ENCODE peak calls at places on chromosomes 7 and 10, in seven cellular contexts. One of them, this sample, is unnamed.

GRCh38 chr7:25789701-25790240 is 362.2 kb upstream of the NFE2L3 start:
- DNase-seq in activated CD4-positive, alpha-beta T cell treated with anti-CD3 and anti-CD28 coated beads, Interleukin-2, amount 50 U/mL, for 48 hours: no peak
- DNase-seq in left cardiac atrium: no peak
- DNase-seq in ACHN: no peak
- DNase-seq in LoVo: no peak
- DNase-seq in T47D: no peak
- DNase-seq in NCI-H69: peak; percentile 58
- DNase-seq in this sample: no peak

GRCh38 chr7:116521046-116521664 is 3.7 kb upstream of the CAV1 start:
- DNase-seq in activated CD4-positive, alpha-beta T cell treated with anti-CD3 and anti-CD28 coated beads, Interleukin-2, amount 50 U/mL, for 48 hours: no peak
- DNase-seq in left cardiac atrium: no peak
- DNase-seq in ACHN: no peak
- DNase-seq in LoVo: no peak
- DNase-seq in T47D: no peak
- DNase-seq in NCI-H69: no peak
- DNase-seq in this sample: no peak

GRCh38 chr10:98399784-98400183 is 15.2 kb downstream of the PYROXD2 start:
- DNase-seq in activated CD4-positive, alpha-beta T cell treated with anti-CD3 and anti-CD28 coated beads, Interleukin-2, amount 50 U/mL, for 48 hours: no peak
- DNase-seq in left cardiac atrium: no peak
- DNase-seq in ACHN: no peak
- DNase-seq in LoVo: no peak
- DNase-seq in T47D: no peak
- DNase-seq in NCI-H69: no peak
- DNase-seq in this sample: no peak

GRCh38 chr10:87817873-87818504 is at the start of gene ATAD1:
- DNase-seq in activated CD4-positive, alpha-beta T cell treated with anti-CD3 and anti-CD28 coated beads, Interleukin-2, amount 50 U/mL, for 48 hours: peak; percentile 84
- DNase-seq in left cardiac atrium: peak; percentile 88
- DNase-seq in ACHN: peak; percentile 89
- DNase-seq in LoVo: peak; percentile 91
- DNase-seq in T47D: peak; percentile 73
- DNase-seq in NCI-H69: peak; percentile 91
- DNase-seq in this sample: peak; percentile 85

GRCh38 chr10:43250625-43250924 is 16.3 kb downstream of the RASGEF1A start:
- DNase-seq in activated CD4-positive, alpha-beta T cell treated with anti-CD3 and anti-CD28 coated beads, Interleukin-2, amount 50 U/mL, for 48 hours: no peak
- DNase-seq in left cardiac atrium: peak; percentile 15
- DNase-seq in ACHN: no peak
- DNase-seq in LoVo: no peak
- DNase-seq in T47D: no peak
- DNase-seq in NCI-H69: no peak
- DNase-seq in this sample: no peak

GRCh38 chr10:94630017-94630688 is 53.4 kb upstream of the CYP2C18 start:
- DNase-seq in activated CD4-positive, alpha-beta T cell treated with anti-CD3 and anti-CD28 coated beads, Interleukin-2, amount 50 U/mL, for 48 hours: no peak
- DNase-seq in left cardiac atrium: no peak
- DNase-seq in ACHN: peak; percentile 56
- DNase-seq in LoVo: peak; percentile 40
- DNase-seq in T47D: peak; percentile 25
- DNase-seq in NCI-H69: peak; percentile 35
- DNase-seq in this sample: no peak

GRCh38 chr7:67716729-67717128 is 720.1 kb downstream of the TYW1 start:
- DNase-seq in activated CD4-positive, alpha-beta T cell treated with anti-CD3 and anti-CD28 coated beads, Interleukin-2, amount 50 U/mL, for 48 hours: no peak
- DNase-seq in left cardiac atrium: no peak
- DNase-seq in ACHN: no peak
- DNase-seq in LoVo: no peak
- DNase-seq in T47D: no peak
- DNase-seq in NCI-H69: no peak
- DNase-seq in this sample: no peak

GRCh38 chr10:43958071-43958432 is 309.4 kb upstream of the ZNF32 start:
- DNase-seq in activated CD4-positive, alpha-beta T cell treated with anti-CD3 and anti-CD28 coated beads, Interleukin-2, amount 50 U/mL, for 48 hours: no peak
- DNase-seq in left cardiac atrium: no peak
- DNase-seq in ACHN: no peak
- DNase-seq in LoVo: no peak
- DNase-seq in T47D: no peak
- DNase-seq in NCI-H69: no peak
- DNase-seq in this sample: no peak

GRCh38 chr10:33295851-33296250 is 38.6 kb downstream of the NRP1 start:
- DNase-seq in activated CD4-positive, alpha-beta T cell treated with anti-CD3 and anti-CD28 coated beads, Interleukin-2, amount 50 U/mL, for 48 hours: no peak
- DNase-seq in left cardiac atrium: no peak
- DNase-seq in ACHN: no peak
- DNase-seq in LoVo: no peak
- DNase-seq in T47D: no peak
- DNase-seq in NCI-H69: no peak
- DNase-seq in this sample: no peak

GRCh38 chr7:157514746-157515145 is 177.9 kb downstream of the DNAJB6 start:
- DNase-seq in activated CD4-positive, alpha-beta T cell treated with anti-CD3 and anti-CD28 coated beads, Interleukin-2, amount 50 U/mL, for 48 hours: no peak
- DNase-seq in left cardiac atrium: no peak
- DNase-seq in ACHN: no peak
- DNase-seq in LoVo: no peak
- DNase-seq in T47D: no peak
- DNase-seq in NCI-H69: no peak
- DNase-seq in this sample: no peak

GRCh38 chr7:42006801-42007394 is 230.1 kb downstream of the GLI3 start:
- DNase-seq in activated CD4-positive, alpha-beta T cell treated with anti-CD3 and anti-CD28 coated beads, Interleukin-2, amount 50 U/mL, for 48 hours: no peak
- DNase-seq in left cardiac atrium: no peak
- DNase-seq in ACHN: no peak
- DNase-seq in LoVo: no peak
- DNase-seq in T47D: no peak
- DNase-seq in NCI-H69: no peak
- DNase-seq in this sample: no peak

GRCh38 chr10:49652416-49653385 is 26.8 kb upstream of the C10orf53 start:
- DNase-seq in activated CD4-positive, alpha-beta T cell treated with anti-CD3 and anti-CD28 coated beads, Interleukin-2, amount 50 U/mL, for 48 hours: no peak
- DNase-seq in left cardiac atrium: no peak
- DNase-seq in ACHN: no peak
- DNase-seq in LoVo: no peak
- DNase-seq in T47D: no peak
- DNase-seq in NCI-H69: no peak
- DNase-seq in this sample: no peak

GRCh38 chr7:157077986-157078644 is 60.6 kb upstream of the UBE3C start:
- DNase-seq in activated CD4-positive, alpha-beta T cell treated with anti-CD3 and anti-CD28 coated beads, Interleukin-2, amount 50 U/mL, for 48 hours: no peak
- DNase-seq in left cardiac atrium: no peak
- DNase-seq in ACHN: no peak
- DNase-seq in LoVo: no peak
- DNase-seq in T47D: peak; percentile 18
- DNase-seq in NCI-H69: no peak
- DNase-seq in this sample: no peak

GRCh38 chr7:123022576-123022975 is 27.1 kb upstream of the TAS2R16 start:
- DNase-seq in activated CD4-positive, alpha-beta T cell treated with anti-CD3 and anti-CD28 coated beads, Interleukin-2, amount 50 U/mL, for 48 hours: no peak
- DNase-seq in left cardiac atrium: no peak
- DNase-seq in ACHN: no peak
- DNase-seq in LoVo: no peak
- DNase-seq in T47D: no peak
- DNase-seq in NCI-H69: no peak
- DNase-seq in this sample: no peak